ENCODE peak calls at places on chromosomes 16 and 17, in nine cellular contexts. F, Y, V, R, N, P, X, U and H are unnamed samples.

GRCh38 chr16:89442990-89443726 is 47.2 kb downstream of the ANKRD11 start:
- DNase-seq in F (peak; percentile 64), Y (no peak), V (no peak), R (peak; percentile 85), N (peak; percentile 72), P (peak; percentile 49), X (no peak), U (no peak), H (no peak)

GRCh38 chr17:40316571-40317344 is 7.8 kb downstream of the RARA start:
- DNase-seq in F (peak; percentile 75), Y (peak; percentile 92), V (peak; percentile 85), R (peak; percentile 82), N (peak; percentile 70), P (peak; percentile 64), X (no peak), U (peak; percentile 91), H (peak; percentile 78)

GRCh38 chr16:23967775-23968571 is 132.2 kb downstream of the PRKCB start:
- DNase-seq in F (no peak), Y (no peak), V (no peak), R (no peak), N (no peak), P (no peak), X (no peak), U (no peak), H (no peak)

GRCh38 chr17:40442392-40443195 is 656 bp upstream of the IGFBP4 start:
- DNase-seq in F (no peak), Y (no peak), V (peak; percentile 66), R (peak; percentile 82), N (no peak), P (no peak), X (no peak), U (peak; percentile 86), H (peak; percentile 69)

GRCh38 chr17:50719144-50719923 is at the start of gene LUC7L3:
- DNase-seq in F (peak; percentile 94), Y (peak; percentile 99), V (peak; percentile 95), R (peak; percentile 95), N (peak; percentile 97), P (peak; percentile 94), X (peak; percentile 81), U (peak; percentile 97), H (peak; percentile 94)

GRCh38 chr17:70093163-70093562 is 18.1 kb downstream of the KCNJ16 start:
- DNase-seq in F (no peak), Y (no peak), V (no peak), R (no peak), N (no peak), P (no peak), X (no peak), U (no peak), H (no peak)

GRCh38 chr16:53220585-53220984 is 165.8 kb downstream of the CHD9 start:
- DNase-seq in F (no peak), Y (peak; percentile 46), V (peak; percentile 41), R (no peak), N (peak; percentile 13), P (no peak), X (no peak), U (no peak), H (no peak)

GRCh38 chr17:17889922-17890321 is 53.1 kb upstream of the SREBF1 start:
- DNase-seq in F (no peak), Y (no peak), V (no peak), R (no peak), N (no peak), P (no peak), X (no peak), U (no peak), H (no peak)

GRCh38 chr17:68697850-68698313 is 96.7 kb upstream of the FAM20A start:
- DNase-seq in F (no peak), Y (no peak), V (no peak), R (no peak), N (no peak), P (no peak), X (no peak), U (no peak), H (no peak)

GRCh38 chr16:54204756-54205155 is 81.8 kb downstream of the IRX3 start:
- DNase-seq in F (peak; percentile 27), Y (no peak), V (no peak), R (no peak), N (no peak), P (no peak), X (no peak), U (no peak), H (no peak)

GRCh38 chr16:57128787-57129389 is 36.5 kb downstream of the CPNE2 start:
- DNase-seq in F (no peak), Y (no peak), V (no peak), R (no peak), N (no peak), P (no peak), X (no peak), U (peak; percentile 43), H (no peak)

DNA sequence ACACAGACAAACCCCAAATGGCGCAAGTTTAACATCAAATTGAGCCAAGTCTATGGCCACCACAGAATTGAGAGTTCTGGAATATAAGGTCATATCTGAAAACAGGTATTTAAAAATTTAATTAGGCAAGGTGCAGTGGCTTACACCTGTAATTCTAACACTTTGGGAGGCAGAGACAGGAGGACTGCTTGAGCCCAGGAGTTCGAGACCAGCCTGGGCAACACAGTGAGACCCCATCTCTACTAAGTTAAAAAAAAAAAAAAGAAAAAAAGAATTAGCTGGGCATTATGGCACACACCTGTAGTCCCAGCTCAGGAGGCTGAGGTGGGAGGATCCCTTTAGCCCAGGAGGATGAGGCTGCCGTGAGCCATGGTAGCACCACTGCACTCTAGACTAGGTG is 19.1 kb downstream of the NFE2L1 start:
- DNase-seq in F (no peak), Y (no peak), V (no peak), R (no peak), N (no peak), P (no peak), X (no peak), U (no peak), H (no peak)
- TF ChIP-seq CTCF in F (no peak), Y (peak; percentile 35), V (no peak), R (no peak), N (no peak), P (no peak), X (no peak), U (no peak), H (no peak)

GRCh38 chr16:11967195-11967911 is 2.3 kb downstream of the TNFRSF17 start:
- DNase-seq in F (no peak), Y (no peak), V (no peak), R (no peak), N (no peak), P (no peak), X (no peak), U (peak; percentile 2), H (no peak)

GRCh38 chr16:11964761-11965539 is at the start of gene TNFRSF17:
- DNase-seq in F (no peak), Y (no peak), V (no peak), R (no peak), N (no peak), P (no peak), X (no peak), U (peak; percentile 1), H (no peak)

GRCh38 chr16:11968577-11968976 is 3.6 kb downstream of the TNFRSF17 start:
- DNase-seq in F (no peak), Y (no peak), V (no peak), R (no peak), N (no peak), P (no peak), X (no peak), U (no peak), H (no peak)

GRCh38 chr16:11966173-11966572 is 1.2 kb downstream of the TNFRSF17 start:
- DNase-seq in F (no peak), Y (no peak), V (no peak), R (no peak), N (no peak), P (no peak), X (no peak), U (no peak), H (no peak)

DNA sequence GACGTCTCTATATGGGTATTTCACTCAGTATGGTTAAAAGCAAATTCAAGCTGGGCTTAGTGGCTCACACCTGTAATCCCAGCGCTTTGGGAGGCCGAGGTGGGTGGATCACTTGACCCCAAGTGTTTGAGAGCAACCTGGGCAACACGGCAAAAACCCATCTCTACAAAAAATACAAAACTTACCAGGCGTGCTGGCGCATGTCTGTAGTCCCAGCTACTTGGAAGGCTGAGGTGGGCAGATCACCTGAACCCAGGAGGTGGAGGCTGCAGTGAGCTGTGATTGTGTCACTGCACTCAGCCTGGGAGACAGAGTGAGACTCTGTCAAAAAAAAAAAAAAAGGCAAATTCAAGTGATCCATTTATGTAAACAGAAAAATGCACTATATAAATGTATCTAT is 1.3 kb upstream of the TNFRSF17 start:
- DNase-seq in F (no peak), Y (no peak), V (no peak), R (no peak), N (no peak), P (no peak), X (no peak), U (peak; percentile 11), H (no peak)
- H3K4me3 ChIP-seq in F (no peak overlapping the region), Y (no peak overlapping the region), V (no peak overlapping the region), R (no peak overlapping the region), N (no peak overlapping the region), P (no peak overlapping the region), X (no peak overlapping the region), U (no peak overlapping the region), H (no peak overlapping the region)

GRCh38 chr17:28941251-28941650 is 10.1 kb downstream of the PHF12 start:
- DNase-seq in F (no peak), Y (no peak), V (no peak), R (no peak), N (no peak), P (no peak), X (no peak), U (no peak), H (no peak)
- H3K4me1 ChIP-seq in F (peaks cover 72% of the 10 kb centered on the region), Y (peaks cover 11% of the 10 kb centered on the region), V (peaks cover 50% of the 10 kb centered on the region), R (peaks cover 23% of the 10 kb centered on the region), N (no peaks in the 10 kb centered on the region), P (peaks cover 56% of the 10 kb centered on the region), X (peaks cover 13% of the 10 kb centered on the region), U (peaks cover 14% of the 10 kb centered on the region), H (peaks cover 95% of the 10 kb centered on the region)

GRCh38 chr16:62225675-62226074 is 189.4 kb upstream of the CDH8 start:
- DNase-seq in F (peak; percentile 84), Y (peak; percentile 96), V (peak; percentile 94), R (peak; percentile 3), N (peak; percentile 96), P (peak; percentile 84), X (no peak), U (peak; percentile 67), H (peak; percentile 60)
- TF ChIP-seq CTCF in F (peak; percentile 31), Y (peak; percentile 82), V (peak; percentile 86), R (peak; percentile 45), N (peak; percentile 89), P (peak; percentile 29), X (no peak), U (peak; percentile 26), H (peak; percentile 58)